ENCODE peak calls at places on chromosomes 7 and 10, in four cellular contexts. O, A, D and Q are unnamed samples.

GRCh38 chr7:74418076-74418475 is 35.6 kb upstream of the GTF2IRD1 start:
- DNase-seq in O (no peak), A (no peak), D (no peak), Q (no peak)

GRCh38 chr7:50537417-50537816 is 27.8 kb downstream of the DDC start:
- DNase-seq in O (no peak), A (no peak), D (no peak), Q (no peak)

GRCh38 chr7:140074780-140075179 is 12.0 kb upstream of the PARP12 start:
- DNase-seq in O (no peak), A (no peak), D (no peak), Q (no peak)

GRCh38 chr10:20276127-20276979 is 460.1 kb downstream of the PLXDC2 start:
- DNase-seq in O (no peak), A (no peak), D (no peak), Q (no peak)

GRCh38 chr7:22841954-22842353 is 19.3 kb upstream of the TOMM7 start:
- DNase-seq in O (no peak), A (no peak), D (no peak), Q (no peak)

GRCh38 chr7:33155811-33156210 is 26.4 kb downstream of the BBS9 start:
- DNase-seq in O (no peak), A (no peak), D (no peak), Q (no peak)

GRCh38 chr7:75688200-75689136 is 50.3 kb downstream of the HIP1 start:
- DNase-seq in O (no peak), A (peak), D (no peak), Q (peak)

GRCh38 chr7:66697451-66698438 is 42.8 kb upstream of the RABGEF1 start:
- DNase-seq in O (no peak), A (no peak), D (no peak), Q (no peak)

GRCh38 chr10:128049226-128050010 is 76.8 kb downstream of the MKI67 start:
- DNase-seq in O (no peak), A (no peak), D (no peak), Q (no peak)

DNA sequence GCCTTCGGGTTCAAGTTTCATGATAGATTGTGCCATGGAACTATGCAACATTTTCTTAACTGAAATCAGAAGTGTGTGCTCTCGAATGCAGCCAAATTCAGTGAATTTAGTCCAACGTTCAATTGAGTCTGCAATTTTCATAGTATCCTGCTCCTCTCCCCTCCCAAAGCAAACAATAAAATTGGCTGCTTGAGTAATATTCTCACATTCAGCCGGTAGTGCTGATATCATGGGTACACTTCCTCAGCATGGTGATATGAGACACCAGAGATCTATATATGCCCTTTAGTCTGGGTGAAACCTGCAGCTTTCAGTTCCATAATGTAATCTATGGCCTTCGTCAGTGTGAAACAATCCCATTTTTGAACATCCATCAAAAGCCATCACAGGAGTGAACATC is 97.8 kb downstream of the GPR37 start:
- DNase-seq in O (no peak), A (no peak), D (no peak), Q (no peak)
- TF ChIP-seq CTCF in O (no peak), A (no peak), D (no peak), Q (no peak)

DNA sequence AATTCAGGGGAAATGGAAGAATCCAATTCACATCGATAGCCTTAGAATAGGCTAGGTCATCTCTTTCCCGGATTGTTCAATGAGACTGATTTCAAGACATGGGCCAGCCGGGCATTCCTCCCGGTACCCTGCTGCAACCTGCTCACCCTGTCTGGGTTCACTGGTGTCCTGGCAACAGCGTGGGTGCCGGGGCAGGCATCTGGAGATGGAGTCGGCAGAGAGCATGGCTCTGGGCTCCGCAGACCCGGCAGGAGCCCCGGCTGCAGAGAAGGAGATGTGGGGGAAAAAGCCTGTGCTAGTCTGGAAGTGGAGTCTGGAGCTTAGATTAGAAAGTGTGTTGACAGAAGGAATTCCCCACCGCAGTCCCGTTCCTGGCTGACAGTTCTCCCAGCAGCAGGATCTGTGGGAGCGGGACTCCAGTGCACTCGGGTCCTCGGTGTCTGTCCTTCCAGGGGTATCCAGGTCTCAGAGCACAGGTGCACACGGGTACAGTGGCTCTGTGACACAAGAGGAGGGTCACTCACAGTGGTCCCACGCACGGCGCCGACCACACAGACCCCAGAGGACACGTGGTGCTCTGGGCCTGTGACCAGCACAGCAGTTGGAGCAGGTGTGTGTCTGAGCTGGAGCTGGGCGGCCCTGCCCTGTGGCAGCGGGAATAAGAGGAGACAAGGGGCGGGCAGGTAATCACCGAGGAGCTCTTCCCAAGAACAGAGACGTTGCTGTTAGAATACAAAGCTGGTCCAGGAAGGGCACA is 65.7 kb upstream of the PITRM1 start:
- DNase-seq in O (no peak), A (no peak), D (no peak), Q (no peak)
- TF ChIP-seq CTCF in O (no peak), A (no peak), D (no peak), Q (no peak)

GRCh38 chr7:143493755-143494154 is 16.1 kb downstream of the TAS2R41 start:
- DNase-seq in O (no peak), A (no peak), D (no peak), Q (no peak)

GRCh38 chr7:143487566-143487965 is 9.9 kb downstream of the TAS2R41 start:
- DNase-seq in O (no peak), A (no peak), D (no peak), Q (no peak)

GRCh38 chr7:143492043-143492471 is 14.4 kb downstream of the TAS2R41 start:
- DNase-seq in O (no peak), A (no peak), D (no peak), Q (no peak)

GRCh38 chr7:143492799-143493568 is 15.3 kb downstream of the TAS2R41 start:
- DNase-seq in O (no peak), A (no peak), D (no peak), Q (no peak)

DNA sequence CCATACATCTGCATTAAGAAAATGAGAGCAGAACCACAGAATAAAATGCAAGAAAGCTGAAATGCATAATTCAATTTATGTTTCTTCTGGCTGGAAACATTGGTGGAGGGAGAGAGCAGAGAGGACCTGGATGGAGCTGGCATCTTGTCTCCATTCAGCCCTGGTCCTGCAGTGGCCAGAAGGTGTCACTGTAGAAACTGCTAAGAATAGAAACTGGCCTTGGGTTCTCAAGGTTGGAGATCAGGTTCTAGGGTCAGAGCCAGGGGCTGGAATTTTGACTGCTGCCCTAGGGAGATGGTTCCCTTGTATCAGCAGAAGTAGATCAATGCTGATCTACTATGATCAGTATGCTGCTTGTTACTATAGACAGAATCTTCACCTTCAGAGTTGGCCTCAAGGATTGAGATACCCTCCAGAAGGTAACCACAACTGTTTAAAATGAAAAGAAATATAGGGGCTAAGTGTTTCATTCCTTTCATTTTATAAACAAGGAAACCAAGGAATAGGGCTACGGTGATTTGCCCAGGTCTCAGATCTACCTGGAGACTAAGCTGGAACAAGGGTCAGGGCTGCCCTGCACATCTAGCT is 13.1 kb downstream of the TAS2R41 start:
- DNase-seq in O (peak), A (no peak), D (no peak), Q (no peak)
- TF ChIP-seq CTCF in O (peak), A (peak), D (peak), Q (peak)

GRCh38 chr7:142585425-142585824 is 163.8 kb upstream of the PRSS1 start:
- DNase-seq in O (no peak), A (no peak), D (no peak), Q (no peak)

GRCh38 chr7:142584765-142585164 is 164.5 kb upstream of the PRSS1 start:
- DNase-seq in O (no peak), A (no peak), D (no peak), Q (no peak)

GRCh38 chr7:142586611-142587010 is 162.7 kb upstream of the PRSS1 start:
- DNase-seq in O (no peak), A (no peak), D (no peak), Q (no peak)

GRCh38 chr7:142590077-142590476 is 159.2 kb upstream of the PRSS1 start:
- DNase-seq in O (no peak), A (no peak), D (no peak), Q (no peak)

GRCh38 chr7:142587578-142588191 is 161.6 kb upstream of the PRSS1 start:
- DNase-seq in O (no peak), A (peak), D (no peak), Q (peak)
- TF ChIP-seq CTCF in O (peak), A (peak), D (peak), Q (peak)

DNA sequence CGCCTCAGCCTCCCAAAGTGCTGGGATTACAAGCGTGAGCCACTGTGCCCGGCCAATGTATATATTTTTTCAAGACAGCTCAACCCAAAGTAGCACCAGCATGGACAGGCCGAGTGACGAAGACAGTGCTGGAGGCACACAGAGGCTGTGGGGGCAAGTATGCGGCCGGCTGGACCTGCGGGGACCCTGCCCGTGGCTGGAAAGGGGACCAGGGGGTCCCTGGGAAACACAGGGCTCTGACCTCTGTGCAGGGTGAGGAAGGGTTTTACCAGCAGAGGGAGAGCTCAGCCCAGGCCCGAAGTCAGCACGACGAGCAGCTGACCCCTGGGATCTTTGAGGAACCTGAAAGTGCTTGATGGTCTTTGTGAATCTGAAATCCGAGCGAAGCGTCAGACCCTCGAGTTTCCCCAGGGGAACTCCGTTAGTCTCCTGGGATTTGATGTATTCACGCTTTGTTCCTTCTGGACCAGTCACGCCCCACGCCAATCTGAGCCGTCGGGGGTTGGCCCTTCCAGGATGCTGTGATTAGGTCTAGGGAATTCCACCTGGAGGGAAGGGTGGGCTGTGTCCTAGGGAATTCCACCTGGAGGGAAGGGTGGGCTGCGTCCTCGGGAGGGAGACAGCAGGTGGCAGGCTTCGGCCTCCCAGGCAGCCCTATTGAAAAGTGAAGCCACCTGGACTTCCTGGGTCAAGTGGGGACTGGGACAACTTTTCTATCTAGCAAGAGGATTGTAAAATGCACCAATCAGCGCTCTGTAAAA is 10.9 kb upstream of the ZFAND2A start:
- DNase-seq in O (no peak), A (no peak), D (no peak), Q (no peak)
- TF ChIP-seq CTCF in O (no peak), A (no peak), D (no peak), Q (no peak)

GRCh38 chr7:36208406-36208805 is 55.4 kb downstream of the EEPD1 start:
- DNase-seq in O (no peak), A (no peak), D (no peak), Q (no peak)

GRCh38 chr7:36209814-36210183 is 56.7 kb downstream of the EEPD1 start:
- DNase-seq in O (no peak), A (no peak), D (no peak), Q (no peak)

GRCh38 chr7:36208997-36209813 is 56.2 kb downstream of the EEPD1 start:
- DNase-seq in O (no peak), A (no peak), D (no peak), Q (no peak)

GRCh38 chr7:36205844-36206243 is 52.8 kb downstream of the EEPD1 start:
- DNase-seq in O (no peak), A (no peak), D (no peak), Q (no peak)

DNA sequence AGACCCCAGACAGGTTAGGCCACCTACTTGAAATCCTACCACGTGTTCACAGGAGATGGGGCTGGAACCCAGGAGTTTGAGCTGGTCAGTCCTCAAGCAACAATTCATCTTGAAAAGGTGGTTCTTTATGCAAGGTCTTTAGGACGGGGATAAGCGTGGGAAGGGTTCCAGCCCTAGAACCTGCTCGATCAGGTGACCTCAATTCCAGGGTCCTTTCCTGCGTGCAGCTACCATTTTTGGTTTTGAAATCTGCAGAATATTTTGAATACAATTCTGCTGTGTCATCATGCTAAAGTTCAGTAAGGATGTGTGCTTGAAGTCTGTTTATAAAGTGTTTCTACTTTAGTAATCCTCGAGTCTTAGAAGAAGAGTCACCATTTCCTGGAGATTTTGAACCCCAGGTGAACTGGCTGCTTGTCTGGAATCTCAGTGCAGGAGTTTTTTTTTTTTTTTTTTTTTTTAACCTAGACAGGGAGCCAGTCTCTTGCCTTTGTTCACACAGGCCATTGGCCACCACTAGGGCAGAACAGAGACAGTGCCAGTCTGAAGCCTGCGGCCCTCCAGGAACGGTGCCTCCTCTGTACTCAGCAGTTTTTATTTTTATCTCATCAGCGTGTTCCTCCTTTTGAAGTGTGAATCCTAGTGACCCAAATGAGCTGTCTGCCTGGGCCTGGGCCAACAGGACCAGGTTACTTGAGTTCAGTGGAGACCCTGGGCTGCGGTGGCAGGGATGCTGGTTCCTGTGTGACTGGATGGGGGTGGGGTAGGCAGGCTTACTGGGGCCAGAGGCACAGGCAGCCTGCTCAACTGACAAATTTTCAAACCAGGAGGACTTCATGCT is 54.6 kb downstream of the EEPD1 start:
- DNase-seq in O (no peak), A (no peak), D (no peak), Q (no peak)
- TF ChIP-seq CTCF in O (no peak), A (no peak), D (peak), Q (no peak)